ENCODE peak calls at places on chromosomes 12 and 14, in five cellular contexts. One of them, this sample, is unnamed.

GRCh38 chr14:77257700-77258099 is 13.3 kb downstream of the NGB start:
- DNase-seq in GM10248: no peak
- DNase-seq in CD8-positive, alpha-beta memory T cell: no peak
- DNase-seq in fibroblast of villous mesenchyme: no peak
- DNase-seq in fibroblast of lung: no peak
- DNase-seq in this sample: no peak

GRCh38 chr12:104555650-104556049 is 98.9 kb downstream of the CHST11 start:
- DNase-seq in fibroblast of villous mesenchyme: no peak
- DNase-seq in CD8-positive, alpha-beta memory T cell: no peak
- DNase-seq in fibroblast of lung: no peak
- DNase-seq in GM10248: no peak
- DNase-seq in this sample: no peak

GRCh38 chr12:63238892-63239291 is 87.9 kb upstream of the AVPR1A start:
- DNase-seq in GM10248: no peak
- DNase-seq in CD8-positive, alpha-beta memory T cell: no peak
- DNase-seq in fibroblast of villous mesenchyme: no peak
- DNase-seq in fibroblast of lung: no peak
- DNase-seq in this sample: no peak

GRCh38 chr12:94982456-94982855 is 21.0 kb downstream of the NDUFA12 start:
- DNase-seq in CD8-positive, alpha-beta memory T cell: no peak
- DNase-seq in GM10248: no peak
- DNase-seq in fibroblast of lung: peak
- DNase-seq in fibroblast of villous mesenchyme: peak
- DNase-seq in this sample: peak

GRCh38 chr12:129966086-129966640 is 62.3 kb upstream of the TMEM132D start:
- DNase-seq in CD8-positive, alpha-beta memory T cell: no peak
- DNase-seq in fibroblast of villous mesenchyme: no peak
- DNase-seq in fibroblast of lung: no peak
- DNase-seq in GM10248: no peak
- DNase-seq in this sample: no peak

GRCh38 chr12:1324099-1324498 is 270.3 kb downstream of the FBXL14 start:
- DNase-seq in CD8-positive, alpha-beta memory T cell: no peak
- DNase-seq in GM10248: no peak
- DNase-seq in fibroblast of villous mesenchyme: no peak
- DNase-seq in fibroblast of lung: no peak
- DNase-seq in this sample: no peak

GRCh38 chr14:43706901-43707300 is 800.2 kb downstream of the FSCB start:
- DNase-seq in fibroblast of lung: peak
- DNase-seq in GM10248: no peak
- DNase-seq in fibroblast of villous mesenchyme: peak
- DNase-seq in CD8-positive, alpha-beta memory T cell: no peak
- DNase-seq in this sample: peak

GRCh38 chr12:118432812-118433540 is 56.6 kb downstream of the SUDS3 start:
- DNase-seq in CD8-positive, alpha-beta memory T cell: no peak
- DNase-seq in fibroblast of villous mesenchyme: no peak
- DNase-seq in GM10248: no peak
- DNase-seq in fibroblast of lung: no peak
- DNase-seq in this sample: peak

GRCh38 chr12:87155616-87156015 is 873.6 kb downstream of the C12orf50 start:
- DNase-seq in fibroblast of villous mesenchyme: peak
- DNase-seq in GM10248: no peak
- DNase-seq in CD8-positive, alpha-beta memory T cell: no peak
- DNase-seq in fibroblast of lung: peak
- DNase-seq in this sample: peak

GRCh38 chr14:37598085-37598972 is 2.9 kb downstream of the TTC6 start:
- DNase-seq in GM10248: no peak
- DNase-seq in fibroblast of villous mesenchyme: no peak
- DNase-seq in CD8-positive, alpha-beta memory T cell: no peak
- DNase-seq in fibroblast of lung: no peak
- DNase-seq in this sample: peak

GRCh38 chr12:92010853-92011701 is 134.6 kb downstream of the BTG1 start:
- DNase-seq in fibroblast of lung: no peak
- DNase-seq in fibroblast of villous mesenchyme: no peak
- DNase-seq in GM10248: no peak
- DNase-seq in CD8-positive, alpha-beta memory T cell: no peak
- DNase-seq in this sample: no peak

GRCh38 chr14:99441918-99442317 is 38.7 kb downstream of the SETD3 start:
- DNase-seq in CD8-positive, alpha-beta memory T cell: no peak
- DNase-seq in GM10248: no peak
- DNase-seq in fibroblast of villous mesenchyme: no peak
- DNase-seq in fibroblast of lung: no peak
- DNase-seq in this sample: no peak

GRCh38 chr14:24368215-24368561 is 204 bp downstream of the NFATC4 start:
- DNase-seq in GM10248: peak
- DNase-seq in CD8-positive, alpha-beta memory T cell: no peak
- DNase-seq in fibroblast of lung: no peak
- DNase-seq in fibroblast of villous mesenchyme: no peak
- DNase-seq in this sample: no peak

GRCh38 chr12:117311-117710 is 50.7 kb downstream of the IQSEC3 start:
- DNase-seq in fibroblast of lung: no peak
- DNase-seq in fibroblast of villous mesenchyme: no peak
- DNase-seq in GM10248: no peak
- DNase-seq in CD8-positive, alpha-beta memory T cell: no peak
- DNase-seq in this sample: no peak

GRCh38 chr14:89534896-89535615 is 118.0 kb upstream of the FOXN3 start:
- DNase-seq in CD8-positive, alpha-beta memory T cell: no peak
- DNase-seq in fibroblast of lung: peak
- DNase-seq in fibroblast of villous mesenchyme: peak
- DNase-seq in GM10248: no peak
- DNase-seq in this sample: no peak

GRCh38 chr12:51378749-51379148 is 12.5 kb downstream of the GALNT6 start:
- DNase-seq in fibroblast of lung: no peak
- DNase-seq in CD8-positive, alpha-beta memory T cell: no peak
- DNase-seq in fibroblast of villous mesenchyme: no peak
- DNase-seq in GM10248: no peak
- DNase-seq in this sample: no peak

GRCh38 chr12:6363330-6364036 is 11.9 kb downstream of the SCNN1A start:
- DNase-seq in GM10248: peak
- DNase-seq in fibroblast of lung: peak
- DNase-seq in fibroblast of villous mesenchyme: peak
- DNase-seq in CD8-positive, alpha-beta memory T cell: peak
- DNase-seq in this sample: peak

GRCh38 chr14:34302654-34303053 is 159.4 kb downstream of the SPTSSA start:
- DNase-seq in fibroblast of lung: peak
- DNase-seq in GM10248: no peak
- DNase-seq in fibroblast of villous mesenchyme: no peak
- DNase-seq in CD8-positive, alpha-beta memory T cell: no peak
- DNase-seq in this sample: no peak

GRCh38 chr12:117583677-117584076 is 222.3 kb upstream of the NOS1 start:
- DNase-seq in GM10248: no peak
- DNase-seq in fibroblast of villous mesenchyme: no peak
- DNase-seq in fibroblast of lung: no peak
- DNase-seq in CD8-positive, alpha-beta memory T cell: no peak
- DNase-seq in this sample: no peak

GRCh38 chr14:67269338-67270060 is 28.3 kb downstream of the PALS1 start:
- DNase-seq in fibroblast of lung: peak
- DNase-seq in CD8-positive, alpha-beta memory T cell: no peak
- DNase-seq in GM10248: no peak
- DNase-seq in fibroblast of villous mesenchyme: peak
- DNase-seq in this sample: peak

GRCh38 chr14:52268191-52269061 is 928 bp downstream of the PTGDR start:
- DNase-seq in GM10248: no peak
- DNase-seq in fibroblast of lung: peak
- DNase-seq in fibroblast of villous mesenchyme: peak
- DNase-seq in CD8-positive, alpha-beta memory T cell: peak
- DNase-seq in this sample: peak

GRCh38 chr14:54866588-54866987 is 36.0 kb downstream of the GCH1 start:
- DNase-seq in fibroblast of villous mesenchyme: no peak
- DNase-seq in GM10248: no peak
- DNase-seq in fibroblast of lung: no peak
- DNase-seq in CD8-positive, alpha-beta memory T cell: no peak
- DNase-seq in this sample: peak

GRCh38 chr12:22787557-22787956 is 162.6 kb downstream of the ETNK1 start:
- DNase-seq in fibroblast of lung: no peak
- DNase-seq in CD8-positive, alpha-beta memory T cell: no peak
- DNase-seq in GM10248: no peak
- DNase-seq in fibroblast of villous mesenchyme: peak
- DNase-seq in this sample: no peak

This sample was measured in mesenchymal stem cell.